ENCODE peak calls at places on chromosomes 7 and 10, in seven cellular contexts. A is activated effector memory CD4-positive, alpha-beta T cell treated with Interleukin-2 at 50 U/mL for 16 hours; J is Ammon's horn; Y is tibial nerve; L is GF-D8; E is HCT116; Z is stimulated activated CD4-positive, alpha-beta T cell treated with anti-CD3 and anti-CD28 coated beads, Interleukin-1b, Interleukin-23, amount 100 ng/mL, for 24 hours. T is an unnamed sample.

GRCh38 chr10:120505866-120506265 is 48.8 kb downstream of the PLPP4 start:
- DNase-seq in A (no peak), J (peak; percentile 54), Y (no peak), L (no peak), E (no peak), Z (no peak), T (no peak)

GRCh38 chr7:129742267-129742666 is 130.7 kb downstream of the NRF1 start:
- DNase-seq in A (no peak), J (no peak), Y (no peak), L (no peak), E (no peak), Z (no peak), T (no peak)

GRCh38 chr10:132551093-132551807 is 13.7 kb downstream of the INPP5A start:
- DNase-seq in A (no peak), J (no peak), Y (no peak), L (peak; percentile 95), E (no peak), Z (no peak), T (no peak)

GRCh38 chr7:157129200-157129599 is 9.5 kb upstream of the UBE3C start:
- DNase-seq in A (no peak), J (no peak), Y (no peak), L (no peak), E (no peak), Z (no peak), T (no peak)

GRCh38 chr7:30466266-30466665 is 12.3 kb downstream of the NOD1 start:
- DNase-seq in A (no peak), J (no peak), Y (no peak), L (no peak), E (no peak), Z (no peak), T (no peak)

GRCh38 chr10:60123172-60123571 is 216.8 kb upstream of the CCDC6 start:
- DNase-seq in A (no peak), J (no peak), Y (no peak), L (no peak), E (peak; percentile 50), Z (no peak), T (no peak)

GRCh38 chr10:99941942-99942835 is 67.6 kb downstream of the DNMBP start:
- DNase-seq in A (no peak), J (no peak), Y (no peak), L (no peak), E (no peak), Z (no peak), T (no peak)

GRCh38 chr7:111076205-111076604 is 14.7 kb upstream of the LRRN3 start:
- DNase-seq in A (no peak), J (no peak), Y (no peak), L (no peak), E (peak; percentile 10), Z (no peak), T (no peak)

GRCh38 chr7:137328389-137329120 is 15.0 kb downstream of the PTN start:
- DNase-seq in A (no peak), J (peak; percentile 66), Y (no peak), L (no peak), E (no peak), Z (no peak), T (no peak)

GRCh38 chr10:125479059-125479458 is 203.9 kb downstream of the TEX36 start:
- DNase-seq in A (no peak), J (no peak), Y (no peak), L (no peak), E (peak; percentile 16), Z (no peak), T (no peak)

GRCh38 chr7:5428470-5429252 is 5.0 kb upstream of the TNRC18 start:
- DNase-seq in A (no peak), J (peak; percentile 82), Y (peak; percentile 61), L (peak; percentile 86), E (no peak), Z (no peak), T (no peak)